ENCODE peak calls at places on chromosomes 2 and 18, in five cellular contexts. J is HepG2, F is upper lobe of left lung, X is K562, O is GM12878. C is an unnamed sample.

GRCh38 chr2:188580738-188581137 is 289.1 kb downstream of the GULP1 start:
- ATAC-seq in J (no peak), F (no peak), O (no peak), X (no peak), C (no peak)

GRCh38 chr18:51425889-51426288 is 228.4 kb upstream of the MEX3C start:
- ATAC-seq in O (peak; percentile 61), J (no peak), F (peak; percentile 88), X (no peak), C (no peak)

GRCh38 chr2:50786345-50786744 is 245.6 kb downstream of the NRXN1 start:
- ATAC-seq in J (no peak), X (no peak), F (no peak), O (no peak), C (no peak)

GRCh38 chr2:79122676-79123075 is 2.4 kb downstream of the REG1A start:
- ATAC-seq in J (no peak), X (no peak), O (no peak), F (peak; percentile 8), C (no peak)

GRCh38 chr18:79218605-79219195 is 149.5 kb downstream of the ATP9B start:
- ATAC-seq in X (no peak), J (no peak), O (no peak), F (peak; percentile 85), C (no peak)

GRCh38 chr2:71995067-71995665 is 152.5 kb downstream of the CYP26B1 start:
- ATAC-seq in F (no peak), O (no peak), X (peak; percentile 55), J (peak; percentile 47), C (no peak)

GRCh38 chr18:25181581-25181980 is 170.4 kb downstream of the ZNF521 start:
- ATAC-seq in J (no peak), X (no peak), F (no peak), O (no peak), C (no peak)

GRCh38 chr2:120880381-120880780 is 144.7 kb downstream of the GLI2 start:
- ATAC-seq in X (no peak), J (no peak), O (no peak), F (no peak), C (no peak)

GRCh38 chr2:36561223-36561944 is 36.6 kb downstream of the FEZ2 start:
- ATAC-seq in J (no peak), O (no peak), F (peak; percentile 77), X (no peak), C (peak; percentile 65)

GRCh38 chr2:200747668-200748618 is 63.8 kb upstream of the BZW1 start:
- ATAC-seq in J (peak; percentile 94), F (peak; percentile 66), O (peak; percentile 62), X (no peak), C (peak; percentile 6)

GRCh38 chr18:63520053-63520452 is 22.1 kb upstream of the SERPINB12 start:
- ATAC-seq in O (no peak), X (no peak), J (no peak), F (no peak), C (no peak)

GRCh38 chr2:138716183-138716582 is 64.0 kb downstream of the NXPH2 start:
- ATAC-seq in O (peak; percentile 69), X (peak; percentile 64), F (no peak), J (peak; percentile 43), C (no peak)

GRCh38 chr2:234005126-234005525 is 45.4 kb upstream of the SPP2 start:
- ATAC-seq in X (no peak), O (no peak), F (no peak), J (no peak), C (no peak)

GRCh38 chr2:2855297-2855696 is 522.3 kb downstream of the EIPR1 start:
- ATAC-seq in J (no peak), O (no peak), F (no peak), X (no peak), C (no peak)

GRCh38 chr2:239067196-239067865 is 219.4 kb downstream of the TWIST2 start:
- ATAC-seq in J (no peak), O (no peak), X (no peak), F (no peak), C (no peak)

GRCh38 chr18:59009846-59010245 is 129.8 kb upstream of the SEC11C start:
- ATAC-seq in X (no peak), J (no peak), F (no peak), O (no peak), C (no peak)

GRCh38 chr2:12057436-12058166 is 311.2 kb downstream of the LPIN1 start:
- ATAC-seq in X (no peak), O (peak; percentile 95), F (peak; percentile 50), J (no peak), C (no peak)

GRCh38 chr2:236503100-236503499 is 66.5 kb upstream of the ACKR3 start:
- ATAC-seq in J (peak; percentile 40), O (peak; percentile 50), X (no peak), F (no peak), C (peak; percentile 30)

GRCh38 chr18:54786211-54786610 is 42.1 kb upstream of the RAB27B start:
- ATAC-seq in F (no peak), X (no peak), O (no peak), J (no peak), C (no peak)

GRCh38 chr18:62963522-62963921 is 248.2 kb downstream of the PHLPP1 start:
- ATAC-seq in X (no peak), O (no peak), J (no peak), F (no peak), C (no peak)

GRCh38 chr2:100940766-100941645 is 61.1 kb upstream of the RPL31 start:
- ATAC-seq in F (no peak), O (no peak), J (no peak), X (no peak), C (no peak)

GRCh38 chr2:109638807-109639206 is 24.6 kb downstream of the SOWAHC start:
- ATAC-seq in J (peak; percentile 61), O (peak; percentile 78), X (no peak), F (no peak), C (no peak)

GRCh38 chr2:111101592-111101991 is 19.1 kb upstream of the BCL2L11 start:
- ATAC-seq in J (no peak), O (peak; percentile 39), F (no peak), X (no peak), C (no peak)

GRCh38 chr2:119464977-119465376 is 33.3 kb downstream of the TMEM37 start:
- ATAC-seq in O (peak; percentile 50), X (peak; percentile 88), J (peak; percentile 42), F (peak; percentile 85), C (peak; percentile 69)

GRCh38 chr18:3256693-3257626 is 5.0 kb upstream of the MYL12B start:
- ATAC-seq in F (no peak), X (no peak), J (peak; percentile 61), O (peak; percentile 16), C (peak; percentile 48)

GRCh38 chr2:178715366-178715765 is 91.9 kb downstream of the TTN start:
- ATAC-seq in X (no peak), J (no peak), O (no peak), F (no peak), C (no peak)

GRCh38 chr2:133158024-133158423 is 410.2 kb downstream of the NCKAP5 start:
- ATAC-seq in F (no peak), O (no peak), J (peak; percentile 99), X (no peak), C (no peak)

GRCh38 chr2:156687715-156688114 is 251.5 kb downstream of the GPD2 start:
- ATAC-seq in X (no peak), F (no peak), J (no peak), O (no peak), C (peak; percentile 78)

GRCh38 chr2:72089028-72089427 is 58.6 kb downstream of the CYP26B1 start:
- ATAC-seq in O (no peak), J (no peak), X (no peak), F (no peak), C (no peak)

GRCh38 chr2:144040834-144041233 is 479.1 kb downstream of the ZEB2 start:
- ATAC-seq in J (no peak), O (no peak), X (no peak), F (no peak), C (no peak)

DNA sequence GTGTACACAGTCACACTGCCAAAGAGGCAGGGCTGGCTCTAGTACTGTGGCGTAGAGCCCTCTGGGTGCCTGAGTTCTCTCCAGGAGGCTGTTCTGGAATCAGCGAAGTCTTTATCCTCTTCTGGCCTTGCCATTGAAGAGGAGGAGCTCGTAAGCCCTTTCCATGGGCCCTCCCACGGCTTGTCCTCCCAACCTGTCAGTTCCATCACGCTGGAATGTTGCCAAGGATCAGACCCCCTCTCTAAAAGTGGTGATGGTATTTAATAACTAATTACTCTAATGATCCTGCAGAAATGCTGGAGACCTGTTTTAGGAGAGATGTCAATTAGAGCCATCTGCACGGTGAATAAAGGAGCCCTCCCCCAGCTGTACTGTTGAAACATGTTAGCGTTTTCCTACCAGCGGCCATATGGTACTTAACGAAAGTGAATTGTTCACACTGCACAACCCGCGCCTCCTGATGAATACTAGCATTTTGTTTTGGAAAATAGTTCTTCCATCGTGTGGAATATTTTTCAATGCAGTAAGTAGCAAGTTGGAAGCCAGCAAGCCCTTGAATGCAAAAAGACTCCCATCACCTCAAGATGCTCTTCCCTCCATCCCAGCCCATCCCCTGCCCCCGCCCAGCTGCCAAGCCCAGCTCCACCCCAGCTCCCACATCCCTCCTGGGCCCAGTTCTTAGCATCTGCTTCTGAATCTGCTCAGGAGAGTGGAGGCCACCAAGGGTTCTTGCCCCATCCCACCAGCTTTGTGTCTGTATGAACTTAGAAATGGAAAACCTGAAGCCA is 145.3 kb downstream of the KLHL29 start:
- ATAC-seq in O (no peak), F (no peak), J (no peak), X (no peak), C (no peak)
- TF ChIP-seq POLR2A in O (no peak), F (no peak), J (no peak), X (no peak), C (no peak)

GRCh38 chr2:82395531-82395930 is 2063.5 kb downstream of the SUCLG1 start:
- ATAC-seq in J (no peak), X (no peak), F (no peak), O (no peak), C (no peak)

GRCh38 chr2:82391386-82391785 is 2067.7 kb downstream of the SUCLG1 start:
- ATAC-seq in J (no peak), F (no peak), O (no peak), X (no peak), C (no peak)
- TF ChIP-seq POLR2AphosphoS5 in J (no peak), F (no peak), O (no peak), X (no peak), C (no peak)

DNA sequence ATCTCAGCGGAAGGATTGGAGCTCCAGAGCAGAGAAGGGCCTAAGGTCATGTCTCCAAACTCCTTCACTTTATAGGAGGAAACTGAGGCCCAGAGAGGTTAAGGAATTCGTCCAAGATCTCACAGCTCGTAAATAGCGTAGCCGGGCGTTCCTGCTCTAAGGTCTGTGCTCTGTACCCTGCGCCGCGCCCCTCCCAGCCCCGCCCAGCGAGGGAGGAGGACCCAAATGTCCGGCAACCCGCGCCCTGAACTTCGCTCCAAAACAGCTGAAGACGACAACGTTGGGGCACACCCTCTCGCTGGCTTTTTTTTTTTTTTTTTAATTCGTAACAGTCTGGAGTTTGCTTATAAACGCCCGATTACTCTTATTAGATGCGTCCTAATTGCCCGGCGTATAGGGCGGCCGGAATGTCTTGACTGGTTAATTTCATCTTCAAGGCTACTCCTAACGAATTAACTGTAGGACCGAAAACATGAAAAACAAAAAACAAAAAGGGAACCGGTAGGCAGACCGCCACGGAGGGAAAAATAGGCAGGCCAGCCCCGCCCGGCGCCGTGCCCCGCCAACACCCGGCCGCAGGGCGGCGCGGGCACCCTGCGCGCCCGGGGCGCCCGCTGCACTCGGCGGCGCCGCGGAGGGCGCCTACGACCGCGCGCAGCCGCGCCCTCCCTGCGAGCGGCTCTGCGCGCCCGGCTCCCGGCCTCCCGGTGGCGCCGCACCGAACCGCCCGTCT is 928 bp upstream of the FOSL2 start:
- ATAC-seq in J (peak; percentile 63), O (peak; percentile 49), F (peak; percentile 62), X (peak; percentile 73), C (peak; percentile 49)
- TF ChIP-seq EP300 in J (no peak), O (no peak), F (no peak), X (no peak), C (no peak)

GRCh38 chr2:123811846-123812245 is 213.2 kb upstream of the CNTNAP5 start:
- ATAC-seq in X (no peak), O (no peak), J (no peak), F (no peak), C (no peak)

GRCh38 chr2:123816203-123816602 is 208.9 kb upstream of the CNTNAP5 start:
- ATAC-seq in O (no peak), X (no peak), F (no peak), J (no peak), C (no peak)
- TF ChIP-seq POLR2A in O (no peak), X (no peak), F (no peak), J (no peak), C (no peak)